ENCODE peak calls at places on chromosomes 3 and 15, in six cellular contexts. G, M, O, E, N and L are unnamed samples.

GRCh38 chr3:51718547-51719412 is 11.9 kb downstream of the GRM2 start:
- DNase-seq in G (peak), M (peak), O (peak), E (peak), N (no peak), L (peak)

GRCh38 chr3:181316481-181316880 is 326.9 kb upstream of the DNAJC19 start:
- DNase-seq in G (peak), M (no peak), O (no peak), E (no peak), N (no peak), L (no peak)

GRCh38 chr3:37833790-37834189 is 27.9 kb upstream of the CTDSPL start:
- DNase-seq in G (peak), M (no peak), O (peak), E (no peak), N (no peak), L (no peak)

GRCh38 chr3:98233468-98233867 is 30.6 kb upstream of the OR5H6 start:
- DNase-seq in G (no peak), M (no peak), O (no peak), E (no peak), N (no peak), L (no peak)

GRCh38 chr3:28328188-28329151 is 20.1 kb upstream of the ZCWPW2 start:
- DNase-seq in G (no peak), M (peak), O (peak), E (no peak), N (no peak), L (no peak)

GRCh38 chr3:42397644-42398043 is 12.8 kb downstream of the LYZL4 start:
- DNase-seq in G (no peak), M (no peak), O (no peak), E (no peak), N (no peak), L (no peak)

GRCh38 chr15:85804481-85805165 is 9.9 kb upstream of the KLHL25 start:
- DNase-seq in G (no peak), M (no peak), O (no peak), E (no peak), N (no peak), L (no peak)

GRCh38 chr15:47673343-47673761 is 44.0 kb upstream of the SEMA6D start:
- DNase-seq in G (no peak), M (no peak), O (no peak), E (no peak), N (no peak), L (no peak)

GRCh38 chr3:40763812-40764211 is 239.1 kb downstream of the ZNF621 start:
- DNase-seq in G (no peak), M (no peak), O (no peak), E (no peak), N (no peak), L (no peak)

GRCh38 chr3:29281265-29282228 is 676 bp downstream of the RBMS3 start:
- DNase-seq in G (peak), M (no peak), O (peak), E (no peak), N (no peak), L (no peak)

GRCh38 chr3:123678108-123678511 is 93.3 kb upstream of the HACD2 start:
- DNase-seq in G (no peak), M (no peak), O (no peak), E (no peak), N (no peak), L (no peak)

GRCh38 chr3:128133273-128133883 is 9.8 kb upstream of the RUVBL1 start:
- DNase-seq in G (peak), M (peak), O (peak), E (no peak), N (no peak), L (no peak)

GRCh38 chr15:91021516-91022074 is 799 bp downstream of the VPS33B start:
- DNase-seq in G (no peak), M (no peak), O (peak), E (no peak), N (no peak), L (no peak)

GRCh38 chr3:191412764-191413163 is 48.2 kb upstream of the PYDC2 start:
- DNase-seq in G (peak), M (no peak), O (peak), E (no peak), N (no peak), L (peak)

GRCh38 chr3:31004025-31004678 is 109.7 kb upstream of the GADL1 start:
- DNase-seq in G (no peak), M (no peak), O (peak), E (no peak), N (no peak), L (peak)

GRCh38 chr15:57356636-57357035 is 19.7 kb upstream of the CGNL1 start:
- DNase-seq in G (no peak), M (no peak), O (no peak), E (no peak), N (no peak), L (no peak)

GRCh38 chr3:156620901-156621300 is 53.5 kb upstream of the TIPARP start:
- DNase-seq in G (no peak), M (no peak), O (no peak), E (no peak), N (no peak), L (no peak)